ENCODE peak calls at places on chromosomes 4 and X, in six cellular contexts. D is stomach; J is WTC11; N is brain microvascular endothelial cell; Y is astrocyte of the hippocampus; V is activated CD4-positive, alpha-beta T cell treated with anti-CD3 and anti-CD28 coated beads, Interleukin-2, amount 10 ng/mL, durations not matched to agents 24 days and 14 days. E is an unnamed sample.

GRCh38 chr4:102299708-102300107 is 45.6 kb downstream of the SLC39A8 start:
- DNase-seq in D (peak), J (peak), N (peak), Y (peak), V (peak), E (peak)

GRCh38 chrX:67601771-67602170 is 58.0 kb downstream of the AR start:
- DNase-seq in D (no peak), J (no peak), N (no peak), Y (peak), V (no peak), E (no peak)

GRCh38 chrX:148501121-148502066 is 977 bp downstream of the AFF2 start:
- DNase-seq in D (no peak), J (peak), N (no peak), Y (no peak), V (peak), E (no peak)

GRCh38 chr4:107561481-107561880 is 158.6 kb downstream of the PAPSS1 start:
- DNase-seq in D (no peak), J (no peak), N (peak), Y (peak), V (no peak), E (no peak)

GRCh38 chrX:1487401-1487800 is 34.7 kb upstream of the ASMTL start:
- DNase-seq in D (no peak), J (no peak), N (no peak), Y (no peak), V (no peak), E (no peak)

GRCh38 chr4:184807797-184808718 is 17.7 kb downstream of the ACSL1 start:
- DNase-seq in D (peak), J (peak), N (peak), Y (peak), V (no peak), E (peak)

GRCh38 chrX:68183612-68184214 is 249.6 kb downstream of the OPHN1 start:
- DNase-seq in D (no peak), J (no peak), N (peak), Y (peak), V (peak), E (peak)

GRCh38 chr4:27066591-27066990 is 205.9 kb downstream of the STIM2 start:
- DNase-seq in D (peak), J (no peak), N (no peak), Y (no peak), V (no peak), E (no peak)

GRCh38 chr4:76703676-76704075 is 194.3 kb downstream of the SOWAHB start:
- DNase-seq in D (no peak), J (no peak), N (no peak), Y (peak), V (no peak), E (peak)

GRCh38 chrX:129496625-129497024 is 26.7 kb downstream of the SMARCA1 start:
- DNase-seq in D (no peak), J (no peak), N (no peak), Y (no peak), V (no peak), E (no peak)

GRCh38 chr4:71231073-71231752 is 107.6 kb upstream of the SLC4A4 start:
- DNase-seq in D (peak), J (no peak), N (peak), Y (peak), V (no peak), E (peak)

GRCh38 chr4:68388347-68388746 is 38.5 kb upstream of the YTHDC1 start:
- DNase-seq in D (no peak), J (no peak), N (no peak), Y (no peak), V (no peak), E (no peak)

GRCh38 chr4:73872331-73873108 is 3.3 kb downstream of the CXCL1 start:
- DNase-seq in D (no peak), J (no peak), N (no peak), Y (no peak), V (no peak), E (peak)

GRCh38 chr4:135319685-135320084 is 1118.1 kb upstream of the PABPC4L start:
- DNase-seq in D (no peak), J (no peak), N (no peak), Y (no peak), V (no peak), E (no peak)

GRCh38 chrX:9947395-9947794 is 19.8 kb upstream of the CLDN34 start:
- DNase-seq in D (no peak), J (no peak), N (no peak), Y (no peak), V (no peak), E (no peak)

GRCh38 chr4:69896530-69897116 is 34.2 kb upstream of the CSN1S1 start:
- DNase-seq in D (no peak), J (no peak), N (no peak), Y (peak), V (no peak), E (peak)

GRCh38 chr4:150229538-150229937 is 151.3 kb downstream of the DCLK2 start:
- DNase-seq in D (no peak), J (no peak), N (peak), Y (peak), V (no peak), E (no peak)

E was measured in kidney tubule cell.